ENCODE peak calls at places on chromosomes 13 and 19, in seven cellular contexts. One of them, this sample, is unnamed.

GRCh38 chr19:52520013-52520412 is 7.5 kb upstream of the ZNF808 start:
- DNase-seq in breast epithelium: no peak
- DNase-seq in fibroblast of lung: no peak
- DNase-seq in DND-41: no peak
- DNase-seq in AG10803: no peak
- DNase-seq in suprapubic skin: no peak
- DNase-seq in esophagus squamous epithelium: no peak
- DNase-seq in this sample: no peak

GRCh38 chr13:112781881-112782361 is 92.1 kb downstream of the ATP11A start:
- DNase-seq in breast epithelium: no peak
- DNase-seq in fibroblast of lung: peak
- DNase-seq in DND-41: no peak
- DNase-seq in AG10803: peak
- DNase-seq in suprapubic skin: peak
- DNase-seq in esophagus squamous epithelium: no peak
- DNase-seq in this sample: no peak

GRCh38 chr19:13795595-13796300 is 505 bp downstream of the ZSWIM4 start:
- DNase-seq in breast epithelium: peak
- DNase-seq in fibroblast of lung: no peak
- DNase-seq in DND-41: peak
- DNase-seq in AG10803: peak
- DNase-seq in suprapubic skin: no peak
- DNase-seq in esophagus squamous epithelium: no peak
- DNase-seq in this sample: no peak

GRCh38 chr13:35769812-35770211 is 293.3 kb upstream of the MAB21L1 start:
- DNase-seq in breast epithelium: no peak
- DNase-seq in fibroblast of lung: no peak
- DNase-seq in DND-41: no peak
- DNase-seq in AG10803: peak
- DNase-seq in suprapubic skin: no peak
- DNase-seq in esophagus squamous epithelium: no peak
- DNase-seq in this sample: no peak

GRCh38 chr19:11375143-11375948 is 880 bp downstream of the SWSAP1 start:
- DNase-seq in breast epithelium: peak
- DNase-seq in fibroblast of lung: no peak
- DNase-seq in DND-41: peak
- DNase-seq in AG10803: no peak
- DNase-seq in suprapubic skin: no peak
- DNase-seq in esophagus squamous epithelium: no peak
- DNase-seq in this sample: no peak

GRCh38 chr13:62633448-62633847 is 1217.8 kb upstream of the PCDH20 start:
- DNase-seq in breast epithelium: no peak
- DNase-seq in fibroblast of lung: no peak
- DNase-seq in DND-41: no peak
- DNase-seq in AG10803: no peak
- DNase-seq in suprapubic skin: no peak
- DNase-seq in esophagus squamous epithelium: no peak
- DNase-seq in this sample: no peak

GRCh38 chr19:6020972-6021805 is 43.2 kb upstream of the RANBP3 start:
- DNase-seq in breast epithelium: no peak
- DNase-seq in fibroblast of lung: no peak
- DNase-seq in DND-41: no peak
- DNase-seq in AG10803: no peak
- DNase-seq in suprapubic skin: no peak
- DNase-seq in esophagus squamous epithelium: no peak
- DNase-seq in this sample: no peak

GRCh38 chr13:71578048-71578447 is 289.0 kb downstream of the DACH1 start:
- DNase-seq in breast epithelium: no peak
- DNase-seq in fibroblast of lung: no peak
- DNase-seq in DND-41: no peak
- DNase-seq in AG10803: no peak
- DNase-seq in suprapubic skin: no peak
- DNase-seq in esophagus squamous epithelium: no peak
- DNase-seq in this sample: no peak

GRCh38 chr19:4009990-4010807 is 2.7 kb downstream of the PIAS4 start:
- DNase-seq in breast epithelium: no peak
- DNase-seq in fibroblast of lung: peak
- DNase-seq in DND-41: no peak
- DNase-seq in AG10803: peak
- DNase-seq in suprapubic skin: peak
- DNase-seq in esophagus squamous epithelium: no peak
- DNase-seq in this sample: no peak

GRCh38 chr19:34480971-34481821 is at the start of gene WTIP:
- DNase-seq in breast epithelium: peak
- DNase-seq in fibroblast of lung: peak
- DNase-seq in DND-41: no peak
- DNase-seq in AG10803: peak
- DNase-seq in suprapubic skin: peak
- DNase-seq in esophagus squamous epithelium: no peak
- DNase-seq in this sample: no peak

GRCh38 chr13:50334944-50335343 is 319.7 kb downstream of the KCNRG start:
- DNase-seq in breast epithelium: no peak
- DNase-seq in fibroblast of lung: no peak
- DNase-seq in DND-41: no peak
- DNase-seq in AG10803: no peak
- DNase-seq in suprapubic skin: no peak
- DNase-seq in esophagus squamous epithelium: no peak
- DNase-seq in this sample: no peak

GRCh38 chr19:46265217-46265828 is 31.5 kb upstream of the HIF3A start:
- DNase-seq in breast epithelium: peak
- DNase-seq in fibroblast of lung: peak
- DNase-seq in DND-41: peak
- DNase-seq in AG10803: peak
- DNase-seq in suprapubic skin: no peak
- DNase-seq in esophagus squamous epithelium: no peak
- DNase-seq in this sample: no peak

GRCh38 chr19:32997716-32998355 is 25.8 kb downstream of the FAAP24 start:
- DNase-seq in breast epithelium: no peak
- DNase-seq in fibroblast of lung: no peak
- DNase-seq in DND-41: no peak
- DNase-seq in AG10803: no peak
- DNase-seq in suprapubic skin: no peak
- DNase-seq in esophagus squamous epithelium: no peak
- DNase-seq in this sample: no peak

GRCh38 chr13:29310806-29311205 is 284.7 kb downstream of the SLC7A1 start:
- DNase-seq in breast epithelium: no peak
- DNase-seq in fibroblast of lung: no peak
- DNase-seq in DND-41: no peak
- DNase-seq in AG10803: no peak
- DNase-seq in suprapubic skin: no peak
- DNase-seq in esophagus squamous epithelium: no peak
- DNase-seq in this sample: no peak

GRCh38 chr19:34274827-34275625 is 20.7 kb downstream of the GARRE1 start:
- DNase-seq in breast epithelium: no peak
- DNase-seq in fibroblast of lung: peak
- DNase-seq in DND-41: no peak
- DNase-seq in AG10803: peak
- DNase-seq in suprapubic skin: no peak
- DNase-seq in esophagus squamous epithelium: no peak
- DNase-seq in this sample: no peak

GRCh38 chr13:47241446-47241845 is 344.6 kb upstream of the HTR2A start:
- DNase-seq in breast epithelium: no peak
- DNase-seq in fibroblast of lung: no peak
- DNase-seq in DND-41: no peak
- DNase-seq in AG10803: no peak
- DNase-seq in suprapubic skin: no peak
- DNase-seq in esophagus squamous epithelium: no peak
- DNase-seq in this sample: no peak

GRCh38 chr13:20525144-20525600 is 485 bp downstream of the CRYL1 start:
- DNase-seq in breast epithelium: no peak
- DNase-seq in fibroblast of lung: peak
- DNase-seq in DND-41: no peak
- DNase-seq in AG10803: no peak
- DNase-seq in suprapubic skin: peak
- DNase-seq in esophagus squamous epithelium: no peak
- DNase-seq in this sample: no peak

GRCh38 chr13:113813749-113814434 is 50.0 kb downstream of the GAS6 start:
- DNase-seq in breast epithelium: no peak
- DNase-seq in fibroblast of lung: no peak
- DNase-seq in DND-41: no peak
- DNase-seq in AG10803: no peak
- DNase-seq in suprapubic skin: no peak
- DNase-seq in esophagus squamous epithelium: no peak
- DNase-seq in this sample: no peak

GRCh38 chr13:75329723-75330122 is 152.2 kb downstream of the TBC1D4 start:
- DNase-seq in breast epithelium: no peak
- DNase-seq in fibroblast of lung: no peak
- DNase-seq in DND-41: no peak
- DNase-seq in AG10803: no peak
- DNase-seq in suprapubic skin: no peak
- DNase-seq in esophagus squamous epithelium: no peak
- DNase-seq in this sample: no peak

GRCh38 chr13:108220042-108220441 is 1.9 kb downstream of the ABHD13 start:
- DNase-seq in breast epithelium: no peak
- DNase-seq in fibroblast of lung: no peak
- DNase-seq in DND-41: no peak
- DNase-seq in AG10803: no peak
- DNase-seq in suprapubic skin: no peak
- DNase-seq in esophagus squamous epithelium: no peak
- DNase-seq in this sample: no peak

GRCh38 chr13:43981091-43981490 is 101.4 kb downstream of the LACC1 start:
- DNase-seq in breast epithelium: no peak
- DNase-seq in fibroblast of lung: no peak
- DNase-seq in DND-41: no peak
- DNase-seq in AG10803: no peak
- DNase-seq in suprapubic skin: no peak
- DNase-seq in esophagus squamous epithelium: no peak
- DNase-seq in this sample: no peak

DNA sequence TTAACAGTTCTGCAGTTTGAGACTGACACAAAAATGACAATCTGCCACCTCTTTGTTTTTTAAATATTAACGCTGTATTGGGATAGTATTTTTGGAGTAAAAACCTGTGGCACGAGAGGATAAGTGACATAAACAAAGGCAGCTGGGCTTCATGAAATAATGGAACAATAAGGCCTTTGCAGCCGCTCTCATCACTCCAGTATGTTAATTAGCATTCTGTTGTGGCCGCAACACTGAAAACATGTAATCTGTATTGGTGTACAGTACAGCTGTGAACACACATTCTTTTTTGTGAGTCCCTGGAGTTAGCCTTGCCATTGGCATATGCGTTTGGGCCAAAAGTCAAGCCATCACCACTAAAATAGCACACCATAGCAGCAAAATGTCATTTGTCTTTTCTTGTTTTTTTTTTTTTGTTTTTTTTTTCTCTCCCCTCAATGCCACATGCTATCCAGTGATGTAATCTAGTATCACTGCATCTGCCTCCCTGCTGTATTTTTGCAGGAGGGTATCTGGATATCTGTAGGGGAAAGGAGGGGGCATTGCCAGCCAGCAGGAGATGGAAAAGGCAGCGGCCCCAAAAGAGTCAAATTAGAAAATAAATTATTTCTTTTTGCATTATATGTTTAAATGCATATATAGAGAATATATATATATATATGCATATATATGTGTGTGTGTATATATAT is 883 bp upstream of the ZNF536 start:
- DNase-seq in breast epithelium: no peak
- DNase-seq in fibroblast of lung: no peak
- DNase-seq in DND-41: no peak
- DNase-seq in AG10803: peak
- DNase-seq in suprapubic skin: no peak
- DNase-seq in esophagus squamous epithelium: no peak
- DNase-seq in this sample: no peak
- TF ChIP-seq CTCF in breast epithelium: no peak
- TF ChIP-seq CTCF in fibroblast of lung: no peak
- TF ChIP-seq CTCF in DND-41: no peak
- TF ChIP-seq CTCF in AG10803: no peak
- TF ChIP-seq CTCF in suprapubic skin: no peak
- TF ChIP-seq CTCF in esophagus squamous epithelium: no peak
- TF ChIP-seq CTCF in this sample: no peak

DNA sequence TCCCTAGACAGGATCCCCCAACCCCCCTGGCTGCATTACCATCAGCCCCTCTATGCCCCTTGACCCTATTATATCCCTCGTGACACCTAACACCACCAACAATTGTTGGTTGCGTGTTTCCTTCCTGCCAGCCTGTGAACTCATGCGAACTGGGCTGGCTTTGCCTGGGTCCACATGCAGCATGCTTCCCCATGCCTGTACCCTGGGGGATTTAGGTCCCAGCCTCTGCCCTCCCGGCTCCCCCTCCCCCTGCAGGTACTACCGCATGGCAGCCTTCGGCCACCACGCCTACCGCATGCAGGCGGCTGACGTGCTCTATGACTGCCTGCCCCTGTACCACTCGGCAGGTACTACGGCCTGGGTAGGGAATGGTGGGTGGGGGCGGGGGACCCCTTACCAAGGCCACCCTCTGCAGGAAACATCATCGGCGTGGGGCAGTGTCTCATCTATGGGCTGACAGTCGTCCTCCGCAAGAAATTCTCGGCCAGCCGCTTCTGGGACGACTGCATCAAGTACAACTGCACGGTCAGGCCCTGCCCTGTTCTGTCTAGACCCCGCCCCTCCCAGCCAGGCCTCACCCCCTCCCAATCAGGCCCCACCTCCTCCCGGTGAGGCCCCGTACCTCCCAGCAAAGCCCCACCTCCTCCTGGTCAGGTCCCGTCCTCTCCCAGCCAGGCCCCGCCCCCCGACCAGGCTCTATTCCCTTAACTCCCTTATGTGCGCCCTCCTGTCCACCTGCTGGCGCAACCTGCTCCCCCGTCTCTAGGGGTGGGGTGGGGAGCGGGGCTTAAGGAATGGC is 18.5 kb downstream of the SLC27A1 start:
- DNase-seq in breast epithelium: peak
- DNase-seq in fibroblast of lung: peak
- DNase-seq in DND-41: peak
- DNase-seq in AG10803: no peak
- DNase-seq in suprapubic skin: no peak
- DNase-seq in esophagus squamous epithelium: no peak
- DNase-seq in this sample: peak
- TF ChIP-seq CTCF in breast epithelium: no peak
- TF ChIP-seq CTCF in fibroblast of lung: no peak
- TF ChIP-seq CTCF in DND-41: peak
- TF ChIP-seq CTCF in AG10803: no peak
- TF ChIP-seq CTCF in suprapubic skin: no peak
- TF ChIP-seq CTCF in esophagus squamous epithelium: no peak
- TF ChIP-seq CTCF in this sample: no peak

DNA sequence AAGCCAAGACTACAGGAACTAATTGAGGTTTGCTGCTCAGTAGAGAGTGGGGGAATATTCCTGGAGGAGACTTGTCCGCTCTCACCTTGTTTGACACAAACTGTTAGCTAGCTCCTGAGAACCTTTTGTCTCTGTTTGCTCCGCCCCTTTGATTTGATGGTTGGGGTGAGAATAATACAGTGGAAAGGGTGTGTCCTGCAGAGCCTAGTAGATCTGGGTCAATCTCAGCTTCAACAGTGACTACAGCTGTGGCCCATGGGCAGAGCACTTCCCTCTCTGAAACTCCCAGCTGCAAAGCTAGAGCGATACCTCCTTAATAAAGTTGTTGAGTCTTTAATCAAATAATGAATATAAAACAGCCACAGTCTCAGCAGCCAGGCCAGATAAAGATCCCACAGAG is 576.7 kb downstream of the DIAPH3 start:
- DNase-seq in breast epithelium: no peak
- DNase-seq in fibroblast of lung: no peak
- DNase-seq in DND-41: no peak
- DNase-seq in AG10803: no peak
- DNase-seq in suprapubic skin: no peak
- DNase-seq in esophagus squamous epithelium: no peak
- DNase-seq in this sample: no peak
- TF ChIP-seq CTCF in breast epithelium: no peak
- TF ChIP-seq CTCF in fibroblast of lung: no peak
- TF ChIP-seq CTCF in DND-41: no peak
- TF ChIP-seq CTCF in AG10803: no peak
- TF ChIP-seq CTCF in suprapubic skin: no peak
- TF ChIP-seq CTCF in esophagus squamous epithelium: no peak
- TF ChIP-seq CTCF in this sample: no peak

GRCh38 chr19:57578487-57579205 is at the start of gene ZNF416:
- DNase-seq in breast epithelium: peak
- DNase-seq in fibroblast of lung: peak
- DNase-seq in DND-41: peak
- DNase-seq in AG10803: peak
- DNase-seq in suprapubic skin: peak
- DNase-seq in esophagus squamous epithelium: peak
- DNase-seq in this sample: peak
- TF ChIP-seq CTCF in breast epithelium: peak
- TF ChIP-seq CTCF in fibroblast of lung: peak
- TF ChIP-seq CTCF in DND-41: peak
- TF ChIP-seq CTCF in AG10803: peak
- TF ChIP-seq CTCF in suprapubic skin: peak
- TF ChIP-seq CTCF in esophagus squamous epithelium: no peak
- TF ChIP-seq CTCF in this sample: no peak